ENCODE peak calls at places on chromosomes 7 and 10, in four cellular contexts. J, I, D and Z are unnamed samples.
A peak's percentile ranks its signal among the peaks of the same experiment; 100 is the strongest.

GRCh38 chr10:128210215-128211063 is 84.2 kb upstream of the MKI67 start:
- DNase-seq in D (no peak), J (peak; percentile 53), I (peak; percentile 34), Z (peak; percentile 81)

GRCh38 chr10:79135790-79136189 is 67.0 kb downstream of the ZMIZ1 start:
- DNase-seq in I (no peak), J (no peak), D (no peak), Z (no peak)

GRCh38 chr7:111025013-111025412 is 65.9 kb upstream of the LRRN3 start:
- DNase-seq in J (no peak), D (no peak), I (peak; percentile 47), Z (no peak)

GRCh38 chr10:70964881-70965280 is 76.5 kb upstream of the PCBD1 start:
- DNase-seq in J (no peak), D (no peak), I (no peak), Z (no peak)

GRCh38 chr7:90180011-90180585 is 25.8 kb downstream of the STEAP1 start:
- DNase-seq in I (peak; percentile 35), D (peak; percentile 37), J (no peak), Z (no peak)

GRCh38 chr7:5218564-5219360 is 28.7 kb downstream of the WIPI2 start:
- DNase-seq in J (no peak), D (peak; percentile 97), I (no peak), Z (no peak)

GRCh38 chr7:116588641-116589594 is 64.1 kb downstream of the CAV1 start:
- DNase-seq in I (peak; percentile 40), J (peak; percentile 75), D (no peak), Z (peak; percentile 23)

GRCh38 chr10:121070257-121070656 is 219.1 kb downstream of the WDR11 start:
- DNase-seq in I (peak; percentile 46), D (no peak), J (peak; percentile 13), Z (peak; percentile 63)

GRCh38 chr10:5975641-5976473 is 1.5 kb downstream of the IL15RA start:
- DNase-seq in J (peak; percentile 44), I (no peak), D (peak; percentile 89), Z (no peak)

GRCh38 chr7:2760098-2760889 is 72.3 kb downstream of the AMZ1 start:
- DNase-seq in I (peak; percentile 46), J (peak; percentile 69), D (no peak), Z (peak; percentile 60)

GRCh38 chr7:19177269-19177668 is 32.0 kb upstream of the FERD3L start:
- DNase-seq in I (no peak), D (no peak), J (no peak), Z (no peak)

GRCh38 chr7:114109299-114109698 is 190.5 kb upstream of the PPP1R3A start:
- DNase-seq in I (no peak), D (no peak), J (no peak), Z (no peak)

GRCh38 chr7:8373856-8374255 is 59.6 kb upstream of the NXPH1 start:
- DNase-seq in I (no peak), J (no peak), D (no peak), Z (no peak)

GRCh38 chr7:140358771-140359095 is 39.6 kb downstream of the SLC37A3 start:
- DNase-seq in J (no peak), I (no peak), D (no peak), Z (no peak)

GRCh38 chr10:16505168-16505567 is 16.5 kb downstream of the C1QL3 start:
- DNase-seq in I (no peak), D (no peak), J (no peak), Z (no peak)

GRCh38 chr7:95608344-95609173 is 12.2 kb upstream of the PDK4 start:
- DNase-seq in I (peak; percentile 88), D (peak; percentile 47), J (peak; percentile 79), Z (peak; percentile 55)

DNA sequence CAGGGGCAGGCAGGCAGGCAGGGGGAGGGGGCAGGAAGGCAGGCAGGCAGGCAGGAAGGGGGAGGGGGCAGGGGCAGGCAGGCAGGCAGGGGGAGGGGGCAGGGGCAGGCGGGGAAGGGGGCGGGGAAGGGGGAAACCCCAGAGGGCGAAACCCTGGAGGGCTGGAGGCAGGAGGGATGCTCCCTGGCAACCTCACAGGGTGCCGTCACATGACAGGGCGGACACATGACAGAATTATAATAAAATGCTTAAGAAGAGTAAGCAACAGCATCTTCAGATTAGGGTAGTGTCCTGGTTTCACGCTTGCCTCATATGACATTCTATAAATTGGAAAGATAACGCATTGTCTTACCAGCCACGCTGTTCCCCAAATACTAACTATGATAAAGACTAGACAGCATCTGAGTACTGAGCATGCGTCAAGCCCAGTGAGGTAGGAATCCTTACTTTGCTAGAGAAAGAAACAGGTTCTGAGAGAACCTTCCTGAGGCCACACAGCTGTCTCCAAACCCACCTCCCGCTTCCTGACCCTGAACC is 131.6 kb downstream of the DIP2C start:
- DNase-seq in I (no peak), D (no peak), J (peak; percentile 3), Z (peak; percentile 36)
- TF ChIP-seq TARDBP in I (no peak), D (no peak), J (no peak), Z (no peak)

GRCh38 chr7:159075563-159076238 is 69.0 kb downstream of the VIPR2 start:
- DNase-seq in I (no peak), D (no peak), J (no peak), Z (no peak)
- TF ChIP-seq FOXM1 in I (no peak), D (no peak), J (no peak), Z (no peak)

GRCh38 chr7:231858-232246 is 39.5 kb downstream of the FAM20C start:
- DNase-seq in J (no peak), D (no peak), I (no peak), Z (no peak)

GRCh38 chr7:231030-231857 is 38.9 kb downstream of the FAM20C start:
- DNase-seq in J (no peak), I (no peak), D (no peak), Z (no peak)

GRCh38 chr7:234041-234711 is 41.8 kb downstream of the FAM20C start:
- DNase-seq in I (no peak), J (no peak), D (no peak), Z (no peak)

GRCh38 chr7:233456-234035 is 41.2 kb downstream of the FAM20C start:
- DNase-seq in I (no peak), J (no peak), D (no peak), Z (no peak)

GRCh38 chr7:232571-233455 is 40.4 kb downstream of the FAM20C start:
- DNase-seq in D (no peak), J (no peak), I (no peak), Z (no peak)
- TF ChIP-seq TARDBP in D (no peak), J (no peak), I (no peak), Z (no peak)

GRCh38 chr10:24485299-24485698 is 238.4 kb downstream of the ARHGAP21 start:
- DNase-seq in D (no peak), I (no peak), J (no peak), Z (no peak)

GRCh38 chr10:24484771-24485170 is 238.9 kb downstream of the ARHGAP21 start:
- DNase-seq in J (no peak), D (no peak), I (no peak), Z (no peak)

GRCh38 chr10:24483701-24484100 is 240.0 kb downstream of the ARHGAP21 start:
- DNase-seq in D (no peak), I (no peak), J (no peak), Z (peak; percentile 16)

GRCh38 chr10:24493168-24493567 is 230.5 kb downstream of the ARHGAP21 start:
- DNase-seq in I (no peak), J (no peak), D (no peak), Z (no peak)

DNA sequence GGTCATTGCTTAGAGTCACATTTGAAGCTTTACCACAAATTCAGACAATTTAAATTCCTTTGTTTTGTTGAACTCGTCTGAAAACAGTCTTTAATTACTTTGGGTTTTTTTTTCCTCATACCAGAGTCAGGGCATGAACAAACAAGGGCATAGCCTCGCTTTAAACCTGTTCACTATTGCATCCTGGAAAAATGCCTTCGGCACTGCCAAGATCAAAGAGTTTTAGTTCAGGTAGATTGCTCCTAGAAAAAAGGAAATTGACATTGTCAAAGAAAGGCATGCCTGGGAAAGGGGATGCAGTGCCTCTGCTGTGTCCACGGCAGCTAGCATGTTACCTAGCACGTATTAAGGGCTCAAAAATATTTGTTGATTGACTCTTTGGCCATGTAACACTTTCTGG is 235.1 kb downstream of the ARHGAP21 start:
- DNase-seq in J (no peak), I (peak; percentile 36), D (no peak), Z (no peak)
- TF ChIP-seq FOXM1 in J (no peak), I (no peak), D (no peak), Z (no peak)

GRCh38 chr7:28096713-28097112 is 83.9 kb downstream of the JAZF1 start:
- DNase-seq in J (peak; percentile 55), D (peak; percentile 12), I (peak; percentile 27), Z (peak; percentile 71)
- TF ChIP-seq TARDBP in J (no peak), D (no peak), I (no peak), Z (no peak)

DNA sequence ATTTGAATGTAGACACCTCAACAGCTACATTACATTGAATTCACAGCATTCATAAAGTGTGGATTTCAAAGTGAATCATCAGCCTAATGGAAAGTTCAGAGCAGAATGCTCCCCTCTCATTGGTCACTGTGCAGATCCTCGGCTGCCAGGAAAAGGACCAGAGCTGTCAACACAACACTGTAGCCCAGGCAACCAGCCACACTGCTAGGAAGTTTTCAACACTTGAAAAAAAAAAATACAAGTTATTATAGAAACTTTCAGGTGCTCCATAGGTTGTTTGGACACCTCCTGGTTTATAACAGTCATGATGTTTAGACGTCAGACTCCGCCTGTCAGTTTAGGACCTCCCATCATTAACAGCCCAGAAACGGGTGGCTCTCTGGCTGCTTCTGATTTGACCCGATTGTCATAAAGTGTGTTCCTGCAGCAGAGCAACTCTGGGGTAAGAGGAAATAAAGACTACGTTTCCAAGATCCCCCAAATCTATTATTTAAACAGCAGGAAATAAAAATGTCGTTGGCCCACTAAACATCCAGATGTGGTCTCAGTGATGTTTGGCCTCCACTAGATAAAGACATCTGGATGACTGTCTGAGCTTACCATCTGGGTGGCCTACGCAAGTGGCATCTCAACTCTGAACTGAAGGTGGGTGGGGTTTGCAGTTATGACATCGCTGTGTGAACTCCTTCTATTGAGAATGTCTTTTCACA is 117.4 kb downstream of the CABCOCO1 start:
- DNase-seq in D (no peak), J (peak; percentile 93), I (no peak), Z (peak; percentile 19)
- TF ChIP-seq FOXM1 in D (no peak), J (peak; percentile 78), I (no peak), Z (no peak)

DNA sequence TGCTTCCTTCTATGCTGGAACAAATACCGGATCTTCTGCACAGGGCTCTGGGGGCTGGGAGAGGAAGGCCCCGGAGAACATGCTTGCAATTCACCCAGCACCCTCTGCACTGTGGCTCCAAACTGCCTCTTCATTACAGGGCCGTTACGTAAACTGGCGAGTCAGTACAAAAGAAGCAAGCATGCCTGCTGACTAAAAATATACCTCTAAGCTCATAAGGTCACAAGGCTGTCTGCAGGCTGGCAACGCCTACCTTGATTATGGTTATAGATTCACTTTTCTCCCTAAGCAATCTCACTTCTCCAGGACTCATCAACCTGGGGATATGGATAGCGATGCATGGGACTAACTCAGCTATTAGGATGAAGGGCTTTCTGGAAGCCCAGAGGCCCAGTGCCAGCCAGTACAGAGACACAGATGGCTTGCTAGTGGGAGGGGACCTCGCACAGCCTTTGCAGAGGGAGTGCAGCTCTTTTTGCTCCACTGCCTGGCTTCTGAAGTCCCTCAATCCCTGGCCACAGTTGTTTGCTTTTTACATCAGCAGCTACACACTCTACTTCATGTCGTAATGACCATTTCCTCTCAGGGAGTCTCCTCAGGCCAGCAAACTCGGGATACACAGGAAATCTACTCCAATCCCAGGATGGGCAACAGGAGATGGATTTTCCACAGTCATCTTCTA is 96.1 kb downstream of the SH3PXD2A start:
- DNase-seq in I (peak; percentile 80), D (no peak), J (no peak), Z (no peak)
- TF ChIP-seq TARDBP in I (no peak), D (no peak), J (no peak), Z (no peak)